ENCODE peak calls at places on chromosomes 2 and 18, in ten cellular contexts. One of them, this sample, is unnamed.

GRCh38 chr2:9029721-9030120 is 26.2 kb upstream of the MBOAT2 start:
- DNase-seq in mesendoderm: no peak
- DNase-seq in T follicular helper cell: no peak
- DNase-seq in HuH-7.5: no peak
- DNase-seq in Karpas-422: no peak
- DNase-seq in cardiac fibroblast: no peak
- DNase-seq in stimulated activated naive CD4-positive, alpha-beta T cell: no peak
- DNase-seq in A172: no peak
- DNase-seq in uterus: no peak
- DNase-seq in Panc1: no peak
- DNase-seq in this sample: no peak

GRCh38 chr2:86621290-86621943 is 2.2 kb downstream of the RNF103 start:
- DNase-seq in mesendoderm: no peak
- DNase-seq in T follicular helper cell: no peak
- DNase-seq in HuH-7.5: no peak
- DNase-seq in Karpas-422: peak
- DNase-seq in cardiac fibroblast: peak
- DNase-seq in stimulated activated naive CD4-positive, alpha-beta T cell: no peak
- DNase-seq in A172: no peak
- DNase-seq in uterus: no peak
- DNase-seq in Panc1: no peak
- DNase-seq in this sample: no peak

GRCh38 chr2:190533175-190533967 is 1.2 kb downstream of the NEMP2 start:
- DNase-seq in mesendoderm: no peak
- DNase-seq in T follicular helper cell: no peak
- DNase-seq in HuH-7.5: no peak
- DNase-seq in Karpas-422: no peak
- DNase-seq in cardiac fibroblast: no peak
- DNase-seq in stimulated activated naive CD4-positive, alpha-beta T cell: no peak
- DNase-seq in A172: no peak
- DNase-seq in uterus: no peak
- DNase-seq in Panc1: no peak
- DNase-seq in this sample: no peak

GRCh38 chr2:23561088-23561487 is 176.1 kb downstream of the KLHL29 start:
- DNase-seq in mesendoderm: no peak
- DNase-seq in T follicular helper cell: no peak
- DNase-seq in HuH-7.5: no peak
- DNase-seq in Karpas-422: no peak
- DNase-seq in cardiac fibroblast: peak
- DNase-seq in stimulated activated naive CD4-positive, alpha-beta T cell: no peak
- DNase-seq in A172: no peak
- DNase-seq in uterus: no peak
- DNase-seq in Panc1: no peak
- DNase-seq in this sample: no peak

GRCh38 chr18:11283531-11284071 is 134.2 kb upstream of the PIEZO2 start:
- DNase-seq in mesendoderm: no peak
- DNase-seq in T follicular helper cell: no peak
- DNase-seq in HuH-7.5: peak
- DNase-seq in Karpas-422: no peak
- DNase-seq in cardiac fibroblast: no peak
- DNase-seq in stimulated activated naive CD4-positive, alpha-beta T cell: no peak
- DNase-seq in A172: no peak
- DNase-seq in uterus: no peak
- DNase-seq in Panc1: no peak
- DNase-seq in this sample: no peak

GRCh38 chr18:46155652-46156051 is 51.5 kb downstream of the HAUS1 start:
- DNase-seq in mesendoderm: peak
- DNase-seq in T follicular helper cell: peak
- DNase-seq in HuH-7.5: no peak
- DNase-seq in Karpas-422: no peak
- DNase-seq in cardiac fibroblast: peak
- DNase-seq in stimulated activated naive CD4-positive, alpha-beta T cell: no peak
- DNase-seq in A172: peak
- DNase-seq in uterus: no peak
- DNase-seq in Panc1: no peak
- DNase-seq in this sample: peak

GRCh38 chr18:55585586-55586521 is 2.1 kb downstream of the TCF4 start:
- DNase-seq in mesendoderm: peak
- DNase-seq in T follicular helper cell: no peak
- DNase-seq in HuH-7.5: no peak
- DNase-seq in Karpas-422: peak
- DNase-seq in cardiac fibroblast: peak
- DNase-seq in stimulated activated naive CD4-positive, alpha-beta T cell: no peak
- DNase-seq in A172: peak
- DNase-seq in uterus: no peak
- DNase-seq in Panc1: no peak
- DNase-seq in this sample: peak

GRCh38 chr2:10473121-10473756 is 25.1 kb upstream of the ODC1 start:
- DNase-seq in mesendoderm: no peak
- DNase-seq in T follicular helper cell: no peak
- DNase-seq in HuH-7.5: no peak
- DNase-seq in Karpas-422: no peak
- DNase-seq in cardiac fibroblast: no peak
- DNase-seq in stimulated activated naive CD4-positive, alpha-beta T cell: no peak
- DNase-seq in A172: no peak
- DNase-seq in uterus: no peak
- DNase-seq in Panc1: no peak
- DNase-seq in this sample: no peak

GRCh38 chr18:74498712-74499629 is 2.8 kb downstream of the CNDP2 start:
- DNase-seq in mesendoderm: no peak
- DNase-seq in T follicular helper cell: peak
- DNase-seq in HuH-7.5: no peak
- DNase-seq in Karpas-422: peak
- DNase-seq in cardiac fibroblast: no peak
- DNase-seq in stimulated activated naive CD4-positive, alpha-beta T cell: peak
- DNase-seq in A172: no peak
- DNase-seq in uterus: no peak
- DNase-seq in Panc1: no peak
- DNase-seq in this sample: no peak

GRCh38 chr2:86414996-86415395 is 26.2 kb upstream of the KDM3A start:
- DNase-seq in mesendoderm: no peak
- DNase-seq in T follicular helper cell: no peak
- DNase-seq in HuH-7.5: no peak
- DNase-seq in Karpas-422: no peak
- DNase-seq in cardiac fibroblast: no peak
- DNase-seq in stimulated activated naive CD4-positive, alpha-beta T cell: no peak
- DNase-seq in A172: no peak
- DNase-seq in uterus: no peak
- DNase-seq in Panc1: no peak
- DNase-seq in this sample: no peak

GRCh38 chr2:207469953-207470699 is 59.6 kb upstream of the CREB1 start:
- DNase-seq in mesendoderm: no peak
- DNase-seq in T follicular helper cell: no peak
- DNase-seq in HuH-7.5: no peak
- DNase-seq in Karpas-422: no peak
- DNase-seq in cardiac fibroblast: no peak
- DNase-seq in stimulated activated naive CD4-positive, alpha-beta T cell: no peak
- DNase-seq in A172: no peak
- DNase-seq in uterus: no peak
- DNase-seq in Panc1: no peak
- DNase-seq in this sample: no peak

GRCh38 chr2:206296128-206296527 is 21.7 kb downstream of the ZDBF2 start:
- DNase-seq in mesendoderm: no peak
- DNase-seq in T follicular helper cell: no peak
- DNase-seq in HuH-7.5: no peak
- DNase-seq in Karpas-422: no peak
- DNase-seq in cardiac fibroblast: peak
- DNase-seq in stimulated activated naive CD4-positive, alpha-beta T cell: no peak
- DNase-seq in A172: peak
- DNase-seq in uterus: no peak
- DNase-seq in Panc1: peak
- DNase-seq in this sample: no peak

GRCh38 chr2:189628817-189629552 is 32.3 kb upstream of the ASNSD1 start:
- DNase-seq in mesendoderm: peak
- DNase-seq in T follicular helper cell: no peak
- DNase-seq in HuH-7.5: no peak
- DNase-seq in Karpas-422: no peak
- DNase-seq in cardiac fibroblast: peak
- DNase-seq in stimulated activated naive CD4-positive, alpha-beta T cell: no peak
- DNase-seq in A172: no peak
- DNase-seq in uterus: no peak
- DNase-seq in Panc1: no peak
- DNase-seq in this sample: no peak

GRCh38 chr2:120866483-120867140 is 130.9 kb downstream of the GLI2 start:
- DNase-seq in mesendoderm: no peak
- DNase-seq in T follicular helper cell: no peak
- DNase-seq in HuH-7.5: no peak
- DNase-seq in Karpas-422: no peak
- DNase-seq in cardiac fibroblast: no peak
- DNase-seq in stimulated activated naive CD4-positive, alpha-beta T cell: no peak
- DNase-seq in A172: no peak
- DNase-seq in uterus: no peak
- DNase-seq in Panc1: no peak
- DNase-seq in this sample: no peak

GRCh38 chr18:48359626-48360025 is 49.6 kb downstream of the ZBTB7C start:
- DNase-seq in mesendoderm: no peak
- DNase-seq in T follicular helper cell: no peak
- DNase-seq in HuH-7.5: no peak
- DNase-seq in Karpas-422: no peak
- DNase-seq in cardiac fibroblast: no peak
- DNase-seq in stimulated activated naive CD4-positive, alpha-beta T cell: no peak
- DNase-seq in A172: no peak
- DNase-seq in uterus: no peak
- DNase-seq in Panc1: no peak
- DNase-seq in this sample: no peak

GRCh38 chr2:65351948-65352595 is 80.3 kb downstream of the SPRED2 start:
- DNase-seq in mesendoderm: no peak
- DNase-seq in T follicular helper cell: no peak
- DNase-seq in HuH-7.5: no peak
- DNase-seq in Karpas-422: no peak
- DNase-seq in cardiac fibroblast: no peak
- DNase-seq in stimulated activated naive CD4-positive, alpha-beta T cell: no peak
- DNase-seq in A172: no peak
- DNase-seq in uterus: no peak
- DNase-seq in Panc1: no peak
- DNase-seq in this sample: no peak

GRCh38 chr2:203583696-203584095 is 48.6 kb upstream of the RAPH1 start:
- DNase-seq in mesendoderm: no peak
- DNase-seq in T follicular helper cell: no peak
- DNase-seq in HuH-7.5: no peak
- DNase-seq in Karpas-422: peak
- DNase-seq in cardiac fibroblast: peak
- DNase-seq in stimulated activated naive CD4-positive, alpha-beta T cell: no peak
- DNase-seq in A172: peak
- DNase-seq in uterus: no peak
- DNase-seq in Panc1: peak
- DNase-seq in this sample: no peak

GRCh38 chr2:85066874-85067351 is 66.3 kb upstream of the TCF7L1 start:
- DNase-seq in mesendoderm: peak
- DNase-seq in T follicular helper cell: no peak
- DNase-seq in HuH-7.5: peak
- DNase-seq in Karpas-422: peak
- DNase-seq in cardiac fibroblast: peak
- DNase-seq in stimulated activated naive CD4-positive, alpha-beta T cell: no peak
- DNase-seq in A172: peak
- DNase-seq in uterus: peak
- DNase-seq in Panc1: peak
- DNase-seq in this sample: peak

GRCh38 chr2:199979841-199980628 is 24.7 kb downstream of the MAIP1 start:
- DNase-seq in mesendoderm: peak
- DNase-seq in T follicular helper cell: peak
- DNase-seq in HuH-7.5: no peak
- DNase-seq in Karpas-422: peak
- DNase-seq in cardiac fibroblast: peak
- DNase-seq in stimulated activated naive CD4-positive, alpha-beta T cell: peak
- DNase-seq in A172: peak
- DNase-seq in uterus: peak
- DNase-seq in Panc1: no peak
- DNase-seq in this sample: peak

GRCh38 chr2:9770308-9771100 is 72.8 kb upstream of the TAF1B start:
- DNase-seq in mesendoderm: peak
- DNase-seq in T follicular helper cell: peak
- DNase-seq in HuH-7.5: peak
- DNase-seq in Karpas-422: peak
- DNase-seq in cardiac fibroblast: peak
- DNase-seq in stimulated activated naive CD4-positive, alpha-beta T cell: no peak
- DNase-seq in A172: peak
- DNase-seq in uterus: peak
- DNase-seq in Panc1: peak
- DNase-seq in this sample: peak

GRCh38 chr2:230908595-230909191 is 16.3 kb downstream of the GPR55 start:
- DNase-seq in mesendoderm: peak
- DNase-seq in T follicular helper cell: no peak
- DNase-seq in HuH-7.5: no peak
- DNase-seq in Karpas-422: no peak
- DNase-seq in cardiac fibroblast: peak
- DNase-seq in stimulated activated naive CD4-positive, alpha-beta T cell: no peak
- DNase-seq in A172: peak
- DNase-seq in uterus: peak
- DNase-seq in Panc1: no peak
- DNase-seq in this sample: peak

GRCh38 chr2:104853926-104854506 is at the start of gene POU3F3:
- DNase-seq in mesendoderm: peak
- DNase-seq in T follicular helper cell: no peak
- DNase-seq in HuH-7.5: no peak
- DNase-seq in Karpas-422: no peak
- DNase-seq in cardiac fibroblast: no peak
- DNase-seq in stimulated activated naive CD4-positive, alpha-beta T cell: peak
- DNase-seq in A172: no peak
- DNase-seq in uterus: peak
- DNase-seq in Panc1: no peak
- DNase-seq in this sample: peak

GRCh38 chr2:53575606-53576360 is 191.8 kb upstream of the CHAC2 start:
- DNase-seq in mesendoderm: no peak
- DNase-seq in T follicular helper cell: no peak
- DNase-seq in HuH-7.5: no peak
- DNase-seq in Karpas-422: no peak
- DNase-seq in cardiac fibroblast: peak
- DNase-seq in stimulated activated naive CD4-positive, alpha-beta T cell: no peak
- DNase-seq in A172: no peak
- DNase-seq in uterus: no peak
- DNase-seq in Panc1: no peak
- DNase-seq in this sample: no peak

GRCh38 chr2:150486539-150487484 is 655 bp downstream of the RND3 start:
- DNase-seq in mesendoderm: peak
- DNase-seq in T follicular helper cell: no peak
- DNase-seq in HuH-7.5: peak
- DNase-seq in Karpas-422: no peak
- DNase-seq in cardiac fibroblast: peak
- DNase-seq in stimulated activated naive CD4-positive, alpha-beta T cell: no peak
- DNase-seq in A172: no peak
- DNase-seq in uterus: peak
- DNase-seq in Panc1: no peak
- DNase-seq in this sample: peak

GRCh38 chr2:128422571-128422970 is 103.9 kb upstream of the HS6ST1 start:
- DNase-seq in mesendoderm: no peak
- DNase-seq in T follicular helper cell: no peak
- DNase-seq in HuH-7.5: no peak
- DNase-seq in Karpas-422: no peak
- DNase-seq in cardiac fibroblast: peak
- DNase-seq in stimulated activated naive CD4-positive, alpha-beta T cell: no peak
- DNase-seq in A172: peak
- DNase-seq in uterus: no peak
- DNase-seq in Panc1: no peak
- DNase-seq in this sample: no peak

GRCh38 chr2:23092831-23093230 is 292.1 kb upstream of the KLHL29 start:
- DNase-seq in mesendoderm: peak
- DNase-seq in T follicular helper cell: no peak
- DNase-seq in HuH-7.5: peak
- DNase-seq in Karpas-422: peak
- DNase-seq in cardiac fibroblast: peak
- DNase-seq in stimulated activated naive CD4-positive, alpha-beta T cell: no peak
- DNase-seq in A172: no peak
- DNase-seq in uterus: no peak
- DNase-seq in Panc1: no peak
- DNase-seq in this sample: no peak

GRCh38 chr2:130776550-130776949 is 21.2 kb downstream of the AMER3 start:
- DNase-seq in mesendoderm: peak
- DNase-seq in T follicular helper cell: no peak
- DNase-seq in HuH-7.5: no peak
- DNase-seq in Karpas-422: no peak
- DNase-seq in cardiac fibroblast: no peak
- DNase-seq in stimulated activated naive CD4-positive, alpha-beta T cell: no peak
- DNase-seq in A172: no peak
- DNase-seq in uterus: no peak
- DNase-seq in Panc1: no peak
- DNase-seq in this sample: peak

GRCh38 chr2:183291436-183291835 is 167.2 kb downstream of the NUP35 start:
- DNase-seq in mesendoderm: peak
- DNase-seq in T follicular helper cell: no peak
- DNase-seq in HuH-7.5: no peak
- DNase-seq in Karpas-422: no peak
- DNase-seq in cardiac fibroblast: peak
- DNase-seq in stimulated activated naive CD4-positive, alpha-beta T cell: no peak
- DNase-seq in A172: peak
- DNase-seq in uterus: no peak
- DNase-seq in Panc1: no peak
- DNase-seq in this sample: no peak

This sample was measured in ELF-1.